ENCODE peak calls at places on chromosome 1, in six cellular contexts. G is right cardiac atrium; I is activated CD4-positive, CD25-positive, alpha-beta regulatory T cell treated with anti-CD3 and anti-CD28 coated beads, Interleukin-2, amount 50 U/mL, for 16 hours; F is CD8-positive, alpha-beta memory T cell; J is heart left ventricle; S is SK-MEL-5. Y is an unnamed sample.

GRCh38 chr1:206479164-206480125 is 9.2 kb downstream of the IKBKE start:
- DNase-seq in J (peak; percentile 55), F (peak; percentile 45), G (peak; percentile 81), I (no peak), S (peak; percentile 79), Y (no peak)

GRCh38 chr1:56638248-56638647 is 6.9 kb upstream of the PRKAA2 start:
- DNase-seq in F (no peak), G (no peak), S (no peak), J (no peak), I (no peak), Y (no peak)

GRCh38 chr1:75394386-75395139 is 216.4 kb downstream of the SLC44A5 start:
- DNase-seq in G (no peak), I (no peak), S (no peak), J (no peak), F (no peak), Y (no peak)

GRCh38 chr1:94362466-94363058 is 55.6 kb upstream of the ABCD3 start:
- DNase-seq in J (no peak), S (no peak), F (no peak), G (no peak), I (no peak), Y (no peak)

GRCh38 chr1:55331355-55331754 is 116.2 kb upstream of the USP24 start:
- DNase-seq in I (no peak), G (no peak), S (no peak), J (no peak), F (no peak), Y (no peak)

GRCh38 chr1:53372501-53372951 is 44.7 kb upstream of the LRP8 start:
- DNase-seq in F (no peak), J (no peak), I (no peak), G (no peak), S (no peak), Y (no peak)

GRCh38 chr1:77424236-77424635 is 142.4 kb downstream of the AK5 start:
- DNase-seq in J (no peak), I (no peak), F (no peak), S (no peak), G (no peak), Y (no peak)

GRCh38 chr1:169321539-169321938 is 46.1 kb downstream of the NME7 start:
- DNase-seq in I (no peak), S (no peak), J (no peak), F (no peak), G (no peak), Y (no peak)

GRCh38 chr1:215529111-215529510 is 38.0 kb upstream of the KCTD3 start:
- DNase-seq in J (no peak), S (no peak), G (no peak), I (no peak), F (no peak), Y (no peak)

GRCh38 chr1:225657462-225657989 is 4.6 kb upstream of the ENAH start:
- DNase-seq in G (no peak), F (no peak), S (no peak), J (no peak), I (no peak), Y (no peak)

GRCh38 chr1:67749263-67749843 is 64.4 kb downstream of the GADD45A start:
- DNase-seq in G (no peak), J (no peak), F (no peak), I (no peak), S (no peak), Y (no peak)

GRCh38 chr1:94418664-94419655 is 771 bp downstream of the ABCD3 start:
- DNase-seq in F (no peak), G (peak; percentile 86), I (no peak), J (peak; percentile 55), S (peak; percentile 32), Y (no peak)

GRCh38 chr1:54221867-54222484 is 22.0 kb downstream of the MRPL37 start:
- DNase-seq in S (no peak), G (no peak), J (no peak), I (no peak), F (no peak), Y (no peak)

GRCh38 chr1:204751883-204752687 is 66.5 kb upstream of the LRRN2 start:
- DNase-seq in F (no peak), I (no peak), J (no peak), G (peak; percentile 59), S (peak; percentile 71), Y (no peak)

GRCh38 chr1:37553598-37553926 is 531 bp downstream of the SNIP1 start:
- DNase-seq in I (no peak), F (no peak), S (no peak), G (no peak), J (no peak), Y (no peak)

GRCh38 chr1:1153874-1154273 is 19.8 kb upstream of the TTLL10 start:
- DNase-seq in S (no peak), F (no peak), G (no peak), I (no peak), J (no peak), Y (no peak)

GRCh38 chr1:226406401-226406881 is 1.5 kb downstream of the PARP1 start:
- DNase-seq in I (no peak), J (no peak), F (no peak), G (no peak), S (no peak), Y (no peak)

GRCh38 chr1:119326251-119326650 is 42.3 kb upstream of the HAO2 start:
- DNase-seq in J (no peak), I (no peak), S (no peak), F (no peak), G (no peak), Y (no peak)

GRCh38 chr1:21587602-21587953 is 78.4 kb downstream of the ALPL start:
- DNase-seq in S (no peak), G (no peak), J (no peak), F (no peak), I (no peak), Y (no peak)

GRCh38 chr1:214402583-214403216 is 121.7 kb downstream of the SMYD2 start:
- DNase-seq in I (no peak), S (no peak), G (no peak), J (no peak), F (no peak), Y (no peak)

GRCh38 chr1:81848880-81849500 is 48.3 kb downstream of the ADGRL2 start:
- DNase-seq in G (no peak), J (no peak), I (no peak), S (no peak), F (no peak), Y (no peak)

GRCh38 chr1:198003468-198003867 is 86.3 kb downstream of the LHX9 start:
- DNase-seq in J (no peak), S (no peak), G (no peak), F (no peak), I (no peak), Y (no peak)

GRCh38 chr1:199792874-199793273 is 234.6 kb upstream of the NR5A2 start:
- DNase-seq in I (no peak), J (no peak), F (no peak), G (no peak), S (no peak), Y (no peak)

GRCh38 chr1:19504796-19505693 is 19.7 kb upstream of the CAPZB start:
- DNase-seq in I (no peak), G (no peak), J (peak; percentile 48), F (no peak), S (no peak), Y (no peak)

GRCh38 chr1:8913457-8913856 is 32.2 kb upstream of the CA6 start:
- DNase-seq in S (no peak), J (no peak), I (no peak), F (no peak), G (no peak), Y (no peak)

Y was measured in GM12878.